ENCODE peak calls at places on chromosomes 13 and 19, in four cellular contexts. P is NB4, Q is transverse colon, D is HFF-Myc. I is an unnamed sample.

GRCh38 chr13:32135655-32136054 is 104.1 kb downstream of the FRY start:
- DNase-seq in P (no peak), Q (no peak), D (peak), I (no peak)

GRCh38 chr19:584240-585001 is 5.3 kb upstream of the HCN2 start:
- DNase-seq in P (peak), Q (peak), D (no peak), I (no peak)

GRCh38 chr13:26954981-26955380 is 194.4 kb upstream of the GPR12 start:
- DNase-seq in P (no peak), Q (no peak), D (no peak), I (no peak)

GRCh38 chr19:47111081-47111589 is 2.4 kb downstream of the ZC3H4 start:
- DNase-seq in P (peak), Q (peak), D (no peak), I (no peak)

GRCh38 chr13:99690426-99691189 is 189.3 kb downstream of the TM9SF2 start:
- DNase-seq in P (no peak), Q (no peak), D (no peak), I (no peak)

GRCh38 chr13:110448230-110448629 is 113.3 kb downstream of the RAB20 start:
- DNase-seq in P (no peak), Q (no peak), D (no peak), I (peak)

GRCh38 chr13:23433171-23434153 is at the start of gene SACS:
- DNase-seq in P (peak), Q (no peak), D (no peak), I (no peak)

GRCh38 chr13:57630661-57631606 is 610 bp upstream of the PCDH17 start:
- DNase-seq in P (no peak), Q (no peak), D (no peak), I (no peak)

GRCh38 chr13:40665754-40666057 is 735 bp downstream of the FOXO1 start:
- DNase-seq in P (peak), Q (no peak), D (no peak), I (no peak)

GRCh38 chr13:99659234-99659633 is 158.0 kb downstream of the TM9SF2 start:
- DNase-seq in P (no peak), Q (no peak), D (no peak), I (no peak)

GRCh38 chr13:73248711-73249580 is 190.1 kb downstream of the KLF5 start:
- DNase-seq in P (no peak), Q (no peak), D (no peak), I (no peak)

GRCh38 chr19:32373614-32374295 is 28.3 kb downstream of the ZNF507 start:
- DNase-seq in P (no peak), Q (peak), D (peak), I (peak)

GRCh38 chr13:110023729-110024645 is 237.6 kb upstream of the IRS2 start:
- DNase-seq in P (no peak), Q (peak), D (no peak), I (peak)

GRCh38 chr13:23570931-23571330 is 719 bp downstream of the TNFRSF19 start:
- DNase-seq in P (no peak), Q (no peak), D (peak), I (no peak)

GRCh38 chr19:38388310-38389100 is at the start of gene SPRED3:
- DNase-seq in P (no peak), Q (no peak), D (no peak), I (no peak)

GRCh38 chr13:25137624-25137892 is 34.5 kb downstream of the AMER2 start:
- DNase-seq in P (no peak), Q (no peak), D (no peak), I (no peak)

GRCh38 chr19:58059003-58059671 is at the start of gene ZNF135:
- DNase-seq in P (no peak), Q (peak), D (no peak), I (peak)

GRCh38 chr13:94813920-94814500 is 101.7 kb upstream of the SOX21 start:
- DNase-seq in P (no peak), Q (no peak), D (no peak), I (no peak)

GRCh38 chr19:16836115-16836905 is 7.1 kb downstream of the SIN3B start:
- DNase-seq in P (peak), Q (peak), D (no peak), I (no peak)
- TF ChIP-seq CTCF in P (peak), Q (no peak), D (peak), I (peak)

GRCh38 chr19:39497850-39498261 is 891 bp upstream of the DLL3 start:
- DNase-seq in P (peak), Q (peak), D (no peak), I (no peak)
- H3K4me3 ChIP-seq in P (peak), Q (no peak), D (peak), I (peak)

DNA sequence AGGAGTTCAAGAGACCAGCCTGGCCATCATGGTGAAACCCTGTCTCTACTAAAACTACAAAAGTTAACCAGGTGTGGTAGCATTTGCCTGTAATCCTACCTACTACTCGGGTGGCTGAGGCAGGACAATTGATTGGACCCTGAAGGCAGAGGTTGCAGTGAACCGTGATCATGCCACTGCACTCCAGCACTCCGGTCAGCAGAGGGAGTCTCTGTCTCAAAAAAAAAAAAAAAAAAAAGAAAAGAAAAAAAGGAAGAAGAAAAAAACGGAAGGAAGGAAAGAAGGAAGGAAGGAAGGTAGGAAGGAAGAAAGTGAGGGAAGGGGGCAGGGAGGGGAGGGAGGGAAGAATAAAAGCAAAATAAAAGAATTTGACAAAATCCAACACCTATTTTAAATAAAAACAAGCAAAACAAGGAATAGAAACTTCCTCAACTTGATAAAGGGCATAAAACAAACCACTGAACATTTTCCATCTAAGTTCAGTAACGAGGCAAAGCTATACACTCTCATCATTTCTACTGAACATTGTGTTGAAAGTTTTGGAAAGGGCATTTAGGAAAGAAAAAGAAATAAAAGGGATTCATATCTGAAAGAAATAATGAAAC is 411.6 kb upstream of the SLITRK5 start:
- DNase-seq in P (no peak), Q (no peak), D (no peak), I (no peak)
- TF ChIP-seq CTCF in P (peak), Q (no peak), D (no peak), I (peak)

GRCh38 chr19:18636183-18636968 is 452 bp upstream of the KLHL26 start:
- DNase-seq in P (peak), Q (peak), D (no peak), I (peak)
- H3K4me3 ChIP-seq in P (peak), Q (peak), D (peak), I (peak)

GRCh38 chr19:41261474-41262190 is 2.5 kb upstream of the HNRNPUL1 start:
- DNase-seq in P (no peak), Q (no peak), D (peak), I (no peak)

GRCh38 chr19:41263850-41264580 is at the start of gene HNRNPUL1:
- DNase-seq in P (peak), Q (peak), D (peak), I (peak)

GRCh38 chr19:41263042-41263849 is 926 bp upstream of the HNRNPUL1 start:
- DNase-seq in P (peak), Q (peak), D (peak), I (no peak)

GRCh38 chr19:41265376-41266153 is 1.4 kb downstream of the HNRNPUL1 start:
- DNase-seq in P (peak), Q (peak), D (no peak), I (no peak)

GRCh38 chr19:41264581-41265375 is 606 bp downstream of the HNRNPUL1 start:
- DNase-seq in P (peak), Q (peak), D (no peak), I (no peak)
- TF ChIP-seq CTCF in P (no peak), Q (no peak), D (no peak), I (no peak)

DNA sequence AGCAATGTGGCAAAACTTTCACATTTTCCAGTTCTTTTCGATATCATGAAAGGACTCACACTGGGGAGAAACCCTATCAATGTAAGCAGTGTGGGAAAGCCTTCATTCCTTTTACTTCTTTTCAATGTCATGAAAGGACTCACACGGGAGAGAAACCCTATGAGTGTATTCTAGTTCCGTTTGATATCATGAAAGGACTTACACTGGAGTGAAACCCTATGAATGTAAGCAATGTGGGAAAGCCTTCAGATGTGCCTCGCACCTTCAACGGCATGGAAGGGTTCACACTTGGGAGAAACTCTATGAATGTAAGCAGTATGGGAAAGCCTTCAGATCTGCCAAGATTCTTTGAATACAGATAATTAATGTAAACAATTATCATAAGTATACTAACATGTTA is 14.5 kb upstream of the ZNF763 start:
- DNase-seq in P (no peak), Q (no peak), D (no peak), I (no peak)
- H3K4me3 ChIP-seq in P (no peak), Q (no peak), D (no peak), I (no peak)